ENCODE peak calls at places on chromosome 22, in nine cellular contexts. One of them, this sample, is unnamed.

GRCh38 chr22:49968831-49969661 is 8.5 kb downstream of the PIM3 start:
- DNase-seq in NCI-H1417: no peak
- DNase-seq in fibroblast of pulmonary artery: no peak
- DNase-seq in anterior cingulate cortex: no peak
- DNase-seq in AG08395: no peak
- DNase-seq in CD8-positive, alpha-beta memory T cell: no peak
- DNase-seq in NCI-H2029: no peak
- DNase-seq in NCI-H748 treated with DMSO at 0.1 percent for 48 hours: no peak
- DNase-seq in AG09319: no peak
- DNase-seq in this sample: no peak

GRCh38 chr22:37549704-37550059 is 10.6 kb upstream of the CDC42EP1 start:
- DNase-seq in NCI-H1417: no peak
- DNase-seq in NCI-H2029: no peak
- DNase-seq in AG08395: peak
- DNase-seq in fibroblast of pulmonary artery: peak
- DNase-seq in anterior cingulate cortex: peak
- DNase-seq in NCI-H748 treated with DMSO at 0.1 percent for 48 hours: no peak
- DNase-seq in AG09319: no peak
- DNase-seq in CD8-positive, alpha-beta memory T cell: no peak
- DNase-seq in this sample: peak

GRCh38 chr22:21837184-21837979 is 30.1 kb downstream of the MAPK1 start:
- DNase-seq in NCI-H2029: no peak
- DNase-seq in AG09319: peak
- DNase-seq in AG08395: peak
- DNase-seq in NCI-H1417: no peak
- DNase-seq in anterior cingulate cortex: no peak
- DNase-seq in fibroblast of pulmonary artery: peak
- DNase-seq in NCI-H748 treated with DMSO at 0.1 percent for 48 hours: no peak
- DNase-seq in CD8-positive, alpha-beta memory T cell: no peak
- DNase-seq in this sample: no peak

GRCh38 chr22:23553922-23554870 is 25.9 kb downstream of the IGLL1 start:
- DNase-seq in NCI-H2029: no peak
- DNase-seq in NCI-H748 treated with DMSO at 0.1 percent for 48 hours: no peak
- DNase-seq in NCI-H1417: no peak
- DNase-seq in anterior cingulate cortex: no peak
- DNase-seq in fibroblast of pulmonary artery: no peak
- DNase-seq in CD8-positive, alpha-beta memory T cell: no peak
- DNase-seq in AG09319: no peak
- DNase-seq in AG08395: no peak
- DNase-seq in this sample: no peak

GRCh38 chr22:48057116-48057835 is 1294.8 kb downstream of the TBC1D22A start:
- DNase-seq in AG09319: no peak
- DNase-seq in CD8-positive, alpha-beta memory T cell: no peak
- DNase-seq in NCI-H748 treated with DMSO at 0.1 percent for 48 hours: no peak
- DNase-seq in NCI-H2029: no peak
- DNase-seq in NCI-H1417: no peak
- DNase-seq in fibroblast of pulmonary artery: no peak
- DNase-seq in anterior cingulate cortex: no peak
- DNase-seq in AG08395: no peak
- DNase-seq in this sample: no peak

GRCh38 chr22:50173983-50174355 is 3.4 kb downstream of the PANX2 start:
- DNase-seq in CD8-positive, alpha-beta memory T cell: no peak
- DNase-seq in AG08395: no peak
- DNase-seq in AG09319: no peak
- DNase-seq in fibroblast of pulmonary artery: no peak
- DNase-seq in NCI-H1417: no peak
- DNase-seq in NCI-H748 treated with DMSO at 0.1 percent for 48 hours: no peak
- DNase-seq in NCI-H2029: no peak
- DNase-seq in anterior cingulate cortex: no peak
- DNase-seq in this sample: no peak

GRCh38 chr22:41362615-41363014 is 19.1 kb upstream of the TEF start:
- DNase-seq in AG09319: no peak
- DNase-seq in NCI-H2029: no peak
- DNase-seq in AG08395: no peak
- DNase-seq in anterior cingulate cortex: no peak
- DNase-seq in NCI-H1417: no peak
- DNase-seq in NCI-H748 treated with DMSO at 0.1 percent for 48 hours: no peak
- DNase-seq in CD8-positive, alpha-beta memory T cell: no peak
- DNase-seq in fibroblast of pulmonary artery: no peak
- DNase-seq in this sample: no peak

GRCh38 chr22:19203839-19204238 is 25.3 kb upstream of the SLC25A1 start:
- DNase-seq in AG08395: no peak
- DNase-seq in NCI-H748 treated with DMSO at 0.1 percent for 48 hours: no peak
- DNase-seq in NCI-H2029: no peak
- DNase-seq in CD8-positive, alpha-beta memory T cell: no peak
- DNase-seq in AG09319: no peak
- DNase-seq in fibroblast of pulmonary artery: no peak
- DNase-seq in anterior cingulate cortex: no peak
- DNase-seq in NCI-H1417: no peak
- DNase-seq in this sample: no peak

GRCh38 chr22:50356186-50356585 is 13.1 kb downstream of the PPP6R2 start:
- DNase-seq in AG09319: no peak
- DNase-seq in CD8-positive, alpha-beta memory T cell: no peak
- DNase-seq in NCI-H1417: no peak
- DNase-seq in anterior cingulate cortex: no peak
- DNase-seq in NCI-H2029: no peak
- DNase-seq in NCI-H748 treated with DMSO at 0.1 percent for 48 hours: no peak
- DNase-seq in AG08395: no peak
- DNase-seq in fibroblast of pulmonary artery: no peak
- DNase-seq in this sample: no peak

GRCh38 chr22:23212061-23213030 is 32.0 kb downstream of the BCR start:
- DNase-seq in NCI-H2029: peak
- DNase-seq in NCI-H748 treated with DMSO at 0.1 percent for 48 hours: peak
- DNase-seq in AG09319: no peak
- DNase-seq in AG08395: no peak
- DNase-seq in CD8-positive, alpha-beta memory T cell: no peak
- DNase-seq in anterior cingulate cortex: no peak
- DNase-seq in NCI-H1417: peak
- DNase-seq in fibroblast of pulmonary artery: no peak
- DNase-seq in this sample: no peak

GRCh38 chr22:35299217-35299716 is 427 bp upstream of the TOM1 start:
- DNase-seq in AG08395: peak
- DNase-seq in fibroblast of pulmonary artery: peak
- DNase-seq in CD8-positive, alpha-beta memory T cell: no peak
- DNase-seq in NCI-H748 treated with DMSO at 0.1 percent for 48 hours: no peak
- DNase-seq in anterior cingulate cortex: no peak
- DNase-seq in NCI-H1417: no peak
- DNase-seq in NCI-H2029: no peak
- DNase-seq in AG09319: no peak
- DNase-seq in this sample: no peak

GRCh38 chr22:39021552-39022250 is 774 bp downstream of the APOBEC3D start:
- DNase-seq in AG09319: no peak
- DNase-seq in AG08395: no peak
- DNase-seq in NCI-H748 treated with DMSO at 0.1 percent for 48 hours: no peak
- DNase-seq in anterior cingulate cortex: no peak
- DNase-seq in fibroblast of pulmonary artery: no peak
- DNase-seq in CD8-positive, alpha-beta memory T cell: no peak
- DNase-seq in NCI-H2029: no peak
- DNase-seq in NCI-H1417: no peak
- DNase-seq in this sample: no peak

GRCh38 chr22:28021998-28022660 is 103.1 kb upstream of the PITPNB start:
- DNase-seq in AG08395: no peak
- DNase-seq in NCI-H748 treated with DMSO at 0.1 percent for 48 hours: no peak
- DNase-seq in AG09319: no peak
- DNase-seq in anterior cingulate cortex: no peak
- DNase-seq in NCI-H2029: no peak
- DNase-seq in NCI-H1417: no peak
- DNase-seq in CD8-positive, alpha-beta memory T cell: no peak
- DNase-seq in fibroblast of pulmonary artery: no peak
- DNase-seq in this sample: no peak

GRCh38 chr22:41289681-41290080 is 3.7 kb upstream of the RANGAP1 start:
- DNase-seq in NCI-H1417: no peak
- DNase-seq in AG08395: no peak
- DNase-seq in anterior cingulate cortex: no peak
- DNase-seq in fibroblast of pulmonary artery: no peak
- DNase-seq in CD8-positive, alpha-beta memory T cell: no peak
- DNase-seq in AG09319: no peak
- DNase-seq in NCI-H748 treated with DMSO at 0.1 percent for 48 hours: no peak
- DNase-seq in NCI-H2029: no peak
- DNase-seq in this sample: no peak

GRCh38 chr22:37070334-37070733 is 18.8 kb downstream of the KCTD17 start:
- DNase-seq in anterior cingulate cortex: no peak
- DNase-seq in AG09319: no peak
- DNase-seq in NCI-H1417: no peak
- DNase-seq in fibroblast of pulmonary artery: no peak
- DNase-seq in AG08395: no peak
- DNase-seq in CD8-positive, alpha-beta memory T cell: no peak
- DNase-seq in NCI-H2029: no peak
- DNase-seq in NCI-H748 treated with DMSO at 0.1 percent for 48 hours: no peak
- DNase-seq in this sample: no peak

GRCh38 chr22:30829901-30830550 is 135.4 kb downstream of the OSBP2 start:
- DNase-seq in anterior cingulate cortex: no peak
- DNase-seq in NCI-H748 treated with DMSO at 0.1 percent for 48 hours: no peak
- DNase-seq in AG09319: peak
- DNase-seq in CD8-positive, alpha-beta memory T cell: no peak
- DNase-seq in NCI-H1417: no peak
- DNase-seq in AG08395: peak
- DNase-seq in NCI-H2029: no peak
- DNase-seq in fibroblast of pulmonary artery: peak
- DNase-seq in this sample: no peak

GRCh38 chr22:21657361-21658118 is 8.3 kb upstream of the PPIL2 start:
- DNase-seq in CD8-positive, alpha-beta memory T cell: peak
- DNase-seq in NCI-H748 treated with DMSO at 0.1 percent for 48 hours: peak
- DNase-seq in fibroblast of pulmonary artery: peak
- DNase-seq in anterior cingulate cortex: peak
- DNase-seq in AG09319: no peak
- DNase-seq in NCI-H1417: peak
- DNase-seq in AG08395: peak
- DNase-seq in NCI-H2029: peak
- DNase-seq in this sample: no peak

GRCh38 chr22:21898354-21898896 is 31.0 kb upstream of the MAPK1 start:
- DNase-seq in NCI-H1417: no peak
- DNase-seq in AG08395: no peak
- DNase-seq in anterior cingulate cortex: no peak
- DNase-seq in fibroblast of pulmonary artery: no peak
- DNase-seq in NCI-H748 treated with DMSO at 0.1 percent for 48 hours: no peak
- DNase-seq in CD8-positive, alpha-beta memory T cell: no peak
- DNase-seq in AG09319: no peak
- DNase-seq in NCI-H2029: no peak
- DNase-seq in this sample: no peak

GRCh38 chr22:48955351-48956311 is 872.0 kb downstream of the BRD1 start:
- DNase-seq in fibroblast of pulmonary artery: no peak
- DNase-seq in CD8-positive, alpha-beta memory T cell: no peak
- DNase-seq in NCI-H1417: no peak
- DNase-seq in AG09319: no peak
- DNase-seq in NCI-H748 treated with DMSO at 0.1 percent for 48 hours: no peak
- DNase-seq in NCI-H2029: no peak
- DNase-seq in anterior cingulate cortex: no peak
- DNase-seq in AG08395: no peak
- DNase-seq in this sample: no peak

GRCh38 chr22:23315341-23315917 is 135.1 kb downstream of the BCR start:
- DNase-seq in AG08395: peak
- DNase-seq in anterior cingulate cortex: peak
- DNase-seq in NCI-H2029: no peak
- DNase-seq in AG09319: peak
- DNase-seq in CD8-positive, alpha-beta memory T cell: no peak
- DNase-seq in NCI-H748 treated with DMSO at 0.1 percent for 48 hours: peak
- DNase-seq in NCI-H1417: no peak
- DNase-seq in fibroblast of pulmonary artery: peak
- DNase-seq in this sample: peak

GRCh38 chr22:50673231-50674126 is 856 bp downstream of the SHANK3 start:
- DNase-seq in NCI-H2029: no peak
- DNase-seq in AG09319: no peak
- DNase-seq in NCI-H748 treated with DMSO at 0.1 percent for 48 hours: peak
- DNase-seq in fibroblast of pulmonary artery: no peak
- DNase-seq in AG08395: peak
- DNase-seq in CD8-positive, alpha-beta memory T cell: no peak
- DNase-seq in anterior cingulate cortex: no peak
- DNase-seq in NCI-H1417: peak
- DNase-seq in this sample: no peak

GRCh38 chr22:46521994-46522393 is 15.4 kb downstream of the CELSR1 start:
- DNase-seq in AG08395: no peak
- DNase-seq in anterior cingulate cortex: no peak
- DNase-seq in AG09319: no peak
- DNase-seq in NCI-H748 treated with DMSO at 0.1 percent for 48 hours: no peak
- DNase-seq in NCI-H1417: no peak
- DNase-seq in CD8-positive, alpha-beta memory T cell: no peak
- DNase-seq in fibroblast of pulmonary artery: no peak
- DNase-seq in NCI-H2029: no peak
- DNase-seq in this sample: no peak

GRCh38 chr22:23384899-23385298 is 195.2 kb downstream of the IGLL1 start:
- DNase-seq in AG08395: no peak
- DNase-seq in NCI-H2029: no peak
- DNase-seq in CD8-positive, alpha-beta memory T cell: no peak
- DNase-seq in anterior cingulate cortex: no peak
- DNase-seq in NCI-H748 treated with DMSO at 0.1 percent for 48 hours: no peak
- DNase-seq in NCI-H1417: no peak
- DNase-seq in fibroblast of pulmonary artery: no peak
- DNase-seq in AG09319: no peak
- DNase-seq in this sample: no peak